ENCODE peak calls at places on chromosome 12, in four cellular contexts. K is left lung; G is neural progenitor cell; V is CD4-positive, alpha-beta memory T cell. X is an unnamed sample.

GRCh38 chr12:30829876-30830275 is 75.1 kb upstream of the CAPRIN2 start:
- DNase-seq in V (no peak), G (no peak), K (no peak), X (no peak)

GRCh38 chr12:131965073-131965472 is 15.3 kb downstream of the EP400 start:
- DNase-seq in G (no peak), K (no peak), V (no peak), X (no peak)

GRCh38 chr12:89864419-89864818 is 155.8 kb upstream of the ATP2B1 start:
- DNase-seq in K (no peak), G (no peak), V (no peak), X (no peak)

GRCh38 chr12:47349770-47350408 is 270.1 kb upstream of the AMIGO2 start:
- DNase-seq in V (no peak), K (no peak), G (no peak), X (no peak)

GRCh38 chr12:19957578-19957977 is 410.8 kb upstream of the PDE3A start:
- DNase-seq in V (no peak), K (no peak), G (no peak), X (no peak)

GRCh38 chr12:113259499-113259953 is 38.3 kb downstream of the TPCN1 start:
- DNase-seq in G (no peak), K (no peak), V (no peak), X (peak; percentile 96)

GRCh38 chr12:113796852-113797534 is 169.1 kb downstream of the RBM19 start:
- DNase-seq in G (no peak), K (no peak), V (no peak), X (no peak)

GRCh38 chr12:94760786-94761185 is 110.4 kb upstream of the TMCC3 start:
- DNase-seq in K (no peak), G (no peak), V (no peak), X (no peak)

GRCh38 chr12:113798552-113798951 is 167.6 kb downstream of the RBM19 start:
- DNase-seq in K (no peak), G (no peak), V (no peak), X (no peak)

GRCh38 chr12:80709811-80710726 is 2.6 kb downstream of the MYF6 start:
- DNase-seq in G (peak; percentile 75), K (no peak), V (no peak), X (no peak)

GRCh38 chr12:69698769-69699540 is at the start of gene BEST3:
- DNase-seq in V (no peak), K (no peak), G (no peak), X (no peak)

GRCh38 chr12:29732211-29732992 is 51.3 kb downstream of the TMTC1 start:
- DNase-seq in K (no peak), G (no peak), V (no peak), X (no peak)

GRCh38 chr12:3003593-3003992 is 44.4 kb downstream of the TEAD4 start:
- DNase-seq in G (no peak), V (no peak), K (no peak), X (no peak)

GRCh38 chr12:53096089-53096741 is 1.3 kb upstream of the IGFBP6 start:
- DNase-seq in K (peak; percentile 63), V (no peak), G (peak; percentile 63), X (no peak)

GRCh38 chr12:48004039-48004940 is at the start of gene COL2A1:
- DNase-seq in G (peak; percentile 92), K (no peak), V (peak; percentile 33), X (peak; percentile 42)

GRCh38 chr12:55703976-55704761 is 3.5 kb downstream of the ITGA7 start:
- DNase-seq in K (no peak), G (no peak), V (no peak), X (no peak)

GRCh38 chr12:52836491-52837175 is 2.5 kb upstream of the KRT79 start:
- DNase-seq in V (no peak), G (no peak), K (no peak), X (no peak)

GRCh38 chr12:114313910-114314309 is 92.0 kb downstream of the TBX5 start:
- DNase-seq in K (no peak), G (no peak), V (no peak), X (no peak)

DNA sequence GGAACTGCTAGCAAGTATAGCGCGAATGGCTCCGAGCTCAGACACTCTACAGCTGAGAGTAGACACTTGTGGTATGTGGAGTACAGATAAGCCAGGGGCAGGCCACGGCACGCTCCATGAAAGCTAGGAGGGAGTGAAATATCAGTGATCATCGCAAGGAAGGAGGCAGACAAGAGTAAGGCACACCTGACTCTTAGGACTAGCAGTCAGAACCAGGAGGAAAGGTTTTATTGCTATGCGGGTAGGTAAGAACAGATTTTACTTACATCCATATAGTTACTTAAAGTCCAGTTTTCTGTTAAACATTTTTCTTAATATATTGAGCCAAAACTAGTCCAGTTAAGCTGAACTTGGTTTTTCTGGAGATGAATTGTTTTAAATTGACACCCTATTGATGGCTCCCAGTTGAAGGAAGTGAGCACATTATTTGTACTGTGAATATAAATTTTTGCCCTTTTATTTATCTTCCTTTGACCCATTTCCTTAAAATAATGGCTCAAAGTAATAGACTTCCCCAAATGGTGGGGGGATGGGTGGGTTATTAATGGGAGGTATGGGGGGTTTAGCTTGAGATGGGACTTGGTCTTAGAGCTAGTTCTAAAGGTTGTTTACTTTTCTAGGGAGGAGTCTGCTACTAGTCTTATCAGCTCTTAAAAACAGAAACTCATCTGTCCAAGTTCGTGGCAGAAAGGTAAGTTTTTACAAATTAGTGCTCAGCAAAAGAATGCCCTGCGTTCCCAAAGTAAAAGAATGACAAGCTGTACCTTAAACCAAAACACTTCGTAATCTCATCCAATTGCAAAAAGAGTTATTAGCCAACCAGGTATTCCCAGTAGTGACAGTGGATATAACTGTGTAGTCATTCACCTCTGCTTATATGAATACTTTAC is 5.8 kb downstream of the HNRNPA1 start:
- DNase-seq in V (no peak), K (no peak), G (no peak), X (no peak)
- H3K27me3 ChIP-seq in V (no peaks in the 10 kb centered on the region), K (no peaks in the 10 kb centered on the region), G (no peaks in the 10 kb centered on the region), X (no peaks in the 10 kb centered on the region)

GRCh38 chr12:57763881-57764661 is 2.8 kb downstream of the CYP27B1 start:
- DNase-seq in V (no peak), K (no peak), G (no peak), X (no peak)

GRCh38 chr12:57765698-57766463 is 997 bp downstream of the CYP27B1 start:
- DNase-seq in G (no peak), V (no peak), K (no peak), X (no peak)

GRCh38 chr12:57766464-57767311 is at the start of gene CYP27B1:
- DNase-seq in G (peak; percentile 79), V (no peak), K (no peak), X (no peak)

GRCh38 chr12:57765003-57765697 is 1.7 kb downstream of the CYP27B1 start:
- DNase-seq in V (peak; percentile 51), G (peak; percentile 73), K (peak; percentile 86), X (no peak)

DNA sequence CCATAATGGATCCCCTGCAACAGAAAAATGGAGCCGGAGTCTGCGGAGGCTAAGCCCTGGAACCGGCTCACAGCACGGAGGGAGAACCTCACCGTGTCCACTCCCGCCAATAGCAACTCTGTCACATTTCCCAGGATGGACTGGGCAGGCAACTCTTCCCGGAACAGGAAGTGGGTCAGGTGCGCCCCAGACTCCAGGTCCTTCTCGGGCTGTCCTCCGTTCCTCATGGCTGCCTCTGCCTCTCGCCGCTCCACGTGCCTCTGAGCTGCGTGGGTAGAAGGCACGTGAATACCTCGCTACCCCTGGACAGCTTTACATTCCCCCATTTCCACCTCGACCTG is 2.2 kb downstream of the CYP27B1 start:
- DNase-seq in G (no peak), V (no peak), K (no peak), X (no peak)
- H3K27me3 ChIP-seq in G (peaks cover 62% of the 10 kb centered on the region), V (peaks cover 19% of the 10 kb centered on the region), K (peaks cover 55% of the 10 kb centered on the region), X (peaks cover 9% of the 10 kb centered on the region)

DNA sequence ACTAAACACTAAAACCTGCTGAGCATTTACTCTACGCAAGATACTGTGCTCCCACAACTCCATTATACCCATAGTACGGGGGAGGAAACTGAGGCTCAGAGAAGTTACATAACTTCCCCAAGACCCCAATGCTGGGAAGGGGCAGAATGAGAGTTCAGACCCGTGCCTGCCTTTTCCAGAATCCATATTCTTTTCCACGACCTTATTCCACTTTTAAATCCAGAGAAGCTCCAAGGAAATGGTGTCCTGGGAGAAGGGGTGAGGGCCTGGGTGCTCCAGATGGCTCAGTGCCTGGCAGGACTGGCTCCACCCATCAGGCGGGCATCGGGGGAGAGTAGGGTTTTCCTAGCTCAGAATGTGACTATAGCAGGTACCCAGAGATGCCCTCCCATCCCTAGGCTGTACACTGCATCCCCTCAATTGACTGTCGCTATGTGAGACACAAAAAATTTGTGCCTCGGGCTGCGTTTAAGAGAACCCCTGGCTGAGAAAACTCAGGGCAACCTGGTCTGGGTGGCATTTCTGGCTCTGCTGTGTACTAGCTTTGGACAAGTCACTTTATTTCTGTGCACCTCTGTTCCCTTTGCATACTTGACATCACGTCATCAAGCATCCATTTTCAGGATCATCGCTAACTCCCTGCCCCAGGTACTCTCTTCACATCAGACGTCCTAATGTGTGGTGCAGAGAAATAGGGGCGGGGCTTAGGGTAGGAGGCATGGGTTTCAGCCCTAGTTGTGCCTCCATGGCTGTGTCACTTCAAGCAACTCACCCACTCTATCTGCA is 11.6 kb upstream of the IQSEC3 start:
- DNase-seq in K (no peak), V (no peak), G (no peak), X (no peak)
- H3K27me3 ChIP-seq in K (peaks cover 77% of the 10 kb centered on the region), V (peaks cover 44% of the 10 kb centered on the region), G (peaks cover 15% of the 10 kb centered on the region), X (peaks cover 5% of the 10 kb centered on the region)

GRCh38 chr12:99985129-99985570 is 414 bp upstream of the ANKS1B start:
- DNase-seq in K (no peak), G (no peak), V (no peak), X (no peak)
- H3K27me3 ChIP-seq in K (peaks cover 59% of the 10 kb centered on the region), G (peaks cover 45% of the 10 kb centered on the region), V (peaks cover 3% of the 10 kb centered on the region), X (no peaks in the 10 kb centered on the region)

GRCh38 chr12:115322275-115322674 is 638.3 kb upstream of the TBX3 start:
- DNase-seq in G (no peak), K (no peak), V (no peak), X (no peak)
- H3K27me3 ChIP-seq in G (no peaks in the 10 kb centered on the region), K (no peaks in the 10 kb centered on the region), V (no peaks in the 10 kb centered on the region), X (no peaks in the 10 kb centered on the region)

GRCh38 chr12:107788690-107789458 is 14.4 kb downstream of the ASCL4 start:
- DNase-seq in V (no peak), K (no peak), G (peak; percentile 3), X (no peak)
- H3K27me3 ChIP-seq in V (no peaks in the 10 kb centered on the region), K (peaks cover 15% of the 10 kb centered on the region), G (no peaks in the 10 kb centered on the region), X (no peaks in the 10 kb centered on the region)

DNA sequence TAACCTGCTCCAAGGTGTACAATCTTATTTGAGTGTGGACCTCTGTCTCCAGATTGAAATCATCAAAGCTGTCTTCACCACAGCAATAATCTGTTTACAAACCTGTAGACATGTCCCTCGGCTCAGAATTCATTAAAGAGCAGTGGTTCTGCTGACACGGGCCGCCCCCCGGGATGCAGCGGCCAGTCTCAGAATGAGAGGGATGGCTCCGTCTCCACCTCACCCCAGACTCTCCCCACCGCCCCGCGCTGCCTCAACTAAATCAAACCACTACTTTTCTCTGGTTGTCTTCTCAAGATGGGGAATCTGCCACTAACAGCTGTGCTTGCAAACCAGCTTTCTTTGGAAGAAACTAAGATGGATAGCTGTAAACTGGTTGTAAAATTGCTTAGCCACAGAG is 56.2 kb downstream of the SLC15A4 start:
- DNase-seq in G (peak; percentile 27), K (peak; percentile 59), V (no peak), X (no peak)
- H3K27me3 ChIP-seq in G (peaks cover 8% of the 10 kb centered on the region), K (peaks cover 67% of the 10 kb centered on the region), V (no peaks in the 10 kb centered on the region), X (no peaks in the 10 kb centered on the region)

GRCh38 chr12:1459339-1459738 is 135.0 kb downstream of the FBXL14 start:
- DNase-seq in G (no peak), V (no peak), K (no peak), X (no peak)
- H3K27me3 ChIP-seq in G (no peaks in the 10 kb centered on the region), V (no peaks in the 10 kb centered on the region), K (no peaks in the 10 kb centered on the region), X (no peaks in the 10 kb centered on the region)

X was measured in right lobe of liver.